ENCODE peak calls at places on chromosomes 11 and 22, in nine cellular contexts. One of them, this sample, is unnamed.
A peak's percentile ranks its signal among the peaks of the same experiment; 100 is the strongest.

GRCh38 chr11:119262668-119263351 is 54.1 kb downstream of the MCAM start:
- DNase-seq in lung: no peak
- DNase-seq in sciatic nerve: no peak
- DNase-seq in mesothelial cell of epicardium: no peak
- DNase-seq in stimulated activated CD4-positive, alpha-beta T cell treated with anti-CD3 and anti-CD28 coated beads, Interleukin-4, amount 100 ng/mL, for 1 hour: no peak
- DNase-seq in NCI-H82: no peak
- DNase-seq in choroid plexus epithelial cell: peak; percentile 57
- DNase-seq in NCI-H146: no peak
- DNase-seq in T-helper 2 cell: no peak
- DNase-seq in this sample: no peak

GRCh38 chr11:70580036-70580805 is 181.9 kb downstream of the CTTN start:
- DNase-seq in NCI-H82: no peak
- DNase-seq in sciatic nerve: peak; percentile 36
- DNase-seq in lung: no peak
- DNase-seq in stimulated activated CD4-positive, alpha-beta T cell treated with anti-CD3 and anti-CD28 coated beads, Interleukin-4, amount 100 ng/mL, for 1 hour: no peak
- DNase-seq in choroid plexus epithelial cell: no peak
- DNase-seq in T-helper 2 cell: no peak
- DNase-seq in NCI-H146: no peak
- DNase-seq in mesothelial cell of epicardium: no peak
- DNase-seq in this sample: peak; percentile 44

GRCh38 chr11:120057595-120058581 is 80.0 kb downstream of the TRIM29 start:
- DNase-seq in NCI-H82: peak; percentile 85
- DNase-seq in lung: no peak
- DNase-seq in NCI-H146: no peak
- DNase-seq in mesothelial cell of epicardium: no peak
- DNase-seq in T-helper 2 cell: no peak
- DNase-seq in stimulated activated CD4-positive, alpha-beta T cell treated with anti-CD3 and anti-CD28 coated beads, Interleukin-4, amount 100 ng/mL, for 1 hour: no peak
- DNase-seq in sciatic nerve: no peak
- DNase-seq in choroid plexus epithelial cell: no peak
- DNase-seq in this sample: no peak

GRCh38 chr11:45165806-45166603 is 19.6 kb downstream of the PRDM11 start:
- DNase-seq in NCI-H146: no peak
- DNase-seq in stimulated activated CD4-positive, alpha-beta T cell treated with anti-CD3 and anti-CD28 coated beads, Interleukin-4, amount 100 ng/mL, for 1 hour: no peak
- DNase-seq in T-helper 2 cell: no peak
- DNase-seq in sciatic nerve: no peak
- DNase-seq in lung: no peak
- DNase-seq in mesothelial cell of epicardium: no peak
- DNase-seq in NCI-H82: no peak
- DNase-seq in choroid plexus epithelial cell: no peak
- DNase-seq in this sample: peak; percentile 27

GRCh38 chr11:115497303-115497702 is 6.9 kb downstream of the CADM1 start:
- DNase-seq in NCI-H146: no peak
- DNase-seq in sciatic nerve: no peak
- DNase-seq in NCI-H82: no peak
- DNase-seq in stimulated activated CD4-positive, alpha-beta T cell treated with anti-CD3 and anti-CD28 coated beads, Interleukin-4, amount 100 ng/mL, for 1 hour: no peak
- DNase-seq in choroid plexus epithelial cell: no peak
- DNase-seq in mesothelial cell of epicardium: no peak
- DNase-seq in T-helper 2 cell: no peak
- DNase-seq in lung: no peak
- DNase-seq in this sample: no peak

GRCh38 chr11:24437123-24437522 is 59.7 kb upstream of the LUZP2 start:
- DNase-seq in stimulated activated CD4-positive, alpha-beta T cell treated with anti-CD3 and anti-CD28 coated beads, Interleukin-4, amount 100 ng/mL, for 1 hour: no peak
- DNase-seq in mesothelial cell of epicardium: no peak
- DNase-seq in T-helper 2 cell: no peak
- DNase-seq in NCI-H146: no peak
- DNase-seq in choroid plexus epithelial cell: no peak
- DNase-seq in lung: no peak
- DNase-seq in NCI-H82: no peak
- DNase-seq in sciatic nerve: no peak
- DNase-seq in this sample: no peak

GRCh38 chr11:2914475-2915195 is 14.6 kb downstream of the PHLDA2 start:
- DNase-seq in T-helper 2 cell: no peak
- DNase-seq in sciatic nerve: no peak
- DNase-seq in stimulated activated CD4-positive, alpha-beta T cell treated with anti-CD3 and anti-CD28 coated beads, Interleukin-4, amount 100 ng/mL, for 1 hour: no peak
- DNase-seq in mesothelial cell of epicardium: no peak
- DNase-seq in NCI-H146: no peak
- DNase-seq in NCI-H82: no peak
- DNase-seq in lung: peak; percentile 68
- DNase-seq in choroid plexus epithelial cell: no peak
- DNase-seq in this sample: no peak

GRCh38 chr22:29700949-29701927 is 18.6 kb upstream of the CABP7 start:
- DNase-seq in lung: peak; percentile 32
- DNase-seq in mesothelial cell of epicardium: no peak
- DNase-seq in choroid plexus epithelial cell: peak; percentile 38
- DNase-seq in T-helper 2 cell: no peak
- DNase-seq in NCI-H146: peak; percentile 89
- DNase-seq in stimulated activated CD4-positive, alpha-beta T cell treated with anti-CD3 and anti-CD28 coated beads, Interleukin-4, amount 100 ng/mL, for 1 hour: no peak
- DNase-seq in sciatic nerve: no peak
- DNase-seq in NCI-H82: peak; percentile 62
- DNase-seq in this sample: no peak

GRCh38 chr11:126927628-126928027 is 72.9 kb downstream of the KIRREL3 start:
- DNase-seq in NCI-H146: no peak
- DNase-seq in mesothelial cell of epicardium: no peak
- DNase-seq in lung: peak; percentile 68
- DNase-seq in choroid plexus epithelial cell: no peak
- DNase-seq in NCI-H82: no peak
- DNase-seq in sciatic nerve: no peak
- DNase-seq in stimulated activated CD4-positive, alpha-beta T cell treated with anti-CD3 and anti-CD28 coated beads, Interleukin-4, amount 100 ng/mL, for 1 hour: no peak
- DNase-seq in T-helper 2 cell: no peak
- DNase-seq in this sample: no peak

GRCh38 chr22:23888615-23889401 is 5.4 kb upstream of the MIF start:
- DNase-seq in lung: no peak
- DNase-seq in mesothelial cell of epicardium: no peak
- DNase-seq in NCI-H82: peak; percentile 18
- DNase-seq in NCI-H146: no peak
- DNase-seq in sciatic nerve: no peak
- DNase-seq in stimulated activated CD4-positive, alpha-beta T cell treated with anti-CD3 and anti-CD28 coated beads, Interleukin-4, amount 100 ng/mL, for 1 hour: no peak
- DNase-seq in choroid plexus epithelial cell: peak; percentile 49
- DNase-seq in T-helper 2 cell: no peak
- DNase-seq in this sample: no peak

GRCh38 chr11:21545701-21546100 is 647.2 kb upstream of the ANO5 start:
- DNase-seq in mesothelial cell of epicardium: no peak
- DNase-seq in choroid plexus epithelial cell: no peak
- DNase-seq in lung: no peak
- DNase-seq in NCI-H82: no peak
- DNase-seq in NCI-H146: no peak
- DNase-seq in T-helper 2 cell: no peak
- DNase-seq in stimulated activated CD4-positive, alpha-beta T cell treated with anti-CD3 and anti-CD28 coated beads, Interleukin-4, amount 100 ng/mL, for 1 hour: no peak
- DNase-seq in sciatic nerve: no peak
- DNase-seq in this sample: no peak

GRCh38 chr22:34379825-34380224 is 459.5 kb upstream of the LARGE1 start:
- DNase-seq in stimulated activated CD4-positive, alpha-beta T cell treated with anti-CD3 and anti-CD28 coated beads, Interleukin-4, amount 100 ng/mL, for 1 hour: no peak
- DNase-seq in T-helper 2 cell: no peak
- DNase-seq in NCI-H82: no peak
- DNase-seq in lung: no peak
- DNase-seq in sciatic nerve: no peak
- DNase-seq in choroid plexus epithelial cell: no peak
- DNase-seq in mesothelial cell of epicardium: no peak
- DNase-seq in NCI-H146: no peak
- DNase-seq in this sample: no peak

GRCh38 chr11:100932474-100933100 is 197.0 kb downstream of the PGR start:
- DNase-seq in NCI-H82: peak; percentile 37
- DNase-seq in sciatic nerve: no peak
- DNase-seq in stimulated activated CD4-positive, alpha-beta T cell treated with anti-CD3 and anti-CD28 coated beads, Interleukin-4, amount 100 ng/mL, for 1 hour: no peak
- DNase-seq in choroid plexus epithelial cell: peak; percentile 73
- DNase-seq in mesothelial cell of epicardium: no peak
- DNase-seq in lung: no peak
- DNase-seq in T-helper 2 cell: no peak
- DNase-seq in NCI-H146: no peak
- DNase-seq in this sample: no peak

GRCh38 chr11:67646535-67647336 is 3.8 kb downstream of the ACY3 start:
- DNase-seq in T-helper 2 cell: no peak
- DNase-seq in stimulated activated CD4-positive, alpha-beta T cell treated with anti-CD3 and anti-CD28 coated beads, Interleukin-4, amount 100 ng/mL, for 1 hour: no peak
- DNase-seq in mesothelial cell of epicardium: no peak
- DNase-seq in sciatic nerve: no peak
- DNase-seq in choroid plexus epithelial cell: no peak
- DNase-seq in NCI-H82: no peak
- DNase-seq in NCI-H146: no peak
- DNase-seq in lung: no peak
- DNase-seq in this sample: no peak

GRCh38 chr11:1629326-1630185 is at the start of gene KRTAP5-5:
- DNase-seq in stimulated activated CD4-positive, alpha-beta T cell treated with anti-CD3 and anti-CD28 coated beads, Interleukin-4, amount 100 ng/mL, for 1 hour: no peak
- DNase-seq in choroid plexus epithelial cell: no peak
- DNase-seq in NCI-H82: no peak
- DNase-seq in T-helper 2 cell: no peak
- DNase-seq in NCI-H146: no peak
- DNase-seq in sciatic nerve: no peak
- DNase-seq in lung: no peak
- DNase-seq in mesothelial cell of epicardium: no peak
- DNase-seq in this sample: no peak

GRCh38 chr11:969651-970205 is 44.1 kb downstream of the AP2A2 start:
- DNase-seq in lung: no peak
- DNase-seq in choroid plexus epithelial cell: no peak
- DNase-seq in mesothelial cell of epicardium: no peak
- DNase-seq in stimulated activated CD4-positive, alpha-beta T cell treated with anti-CD3 and anti-CD28 coated beads, Interleukin-4, amount 100 ng/mL, for 1 hour: no peak
- DNase-seq in NCI-H82: no peak
- DNase-seq in NCI-H146: no peak
- DNase-seq in sciatic nerve: no peak
- DNase-seq in T-helper 2 cell: no peak
- DNase-seq in this sample: no peak

GRCh38 chr11:117239295-117239694 is 6.8 kb downstream of the RNF214 start:
- DNase-seq in T-helper 2 cell: no peak
- DNase-seq in choroid plexus epithelial cell: peak; percentile 96
- DNase-seq in lung: no peak
- DNase-seq in stimulated activated CD4-positive, alpha-beta T cell treated with anti-CD3 and anti-CD28 coated beads, Interleukin-4, amount 100 ng/mL, for 1 hour: no peak
- DNase-seq in sciatic nerve: no peak
- DNase-seq in mesothelial cell of epicardium: no peak
- DNase-seq in NCI-H146: no peak
- DNase-seq in NCI-H82: no peak
- DNase-seq in this sample: no peak

GRCh38 chr11:36019722-36020121 is 75.9 kb downstream of the LDLRAD3 start:
- DNase-seq in mesothelial cell of epicardium: no peak
- DNase-seq in T-helper 2 cell: no peak
- DNase-seq in choroid plexus epithelial cell: no peak
- DNase-seq in sciatic nerve: no peak
- DNase-seq in stimulated activated CD4-positive, alpha-beta T cell treated with anti-CD3 and anti-CD28 coated beads, Interleukin-4, amount 100 ng/mL, for 1 hour: no peak
- DNase-seq in lung: no peak
- DNase-seq in NCI-H82: no peak
- DNase-seq in NCI-H146: no peak
- DNase-seq in this sample: no peak

GRCh38 chr11:130849215-130849568 is 67.1 kb downstream of the SNX19 start:
- DNase-seq in NCI-H146: no peak
- DNase-seq in NCI-H82: no peak
- DNase-seq in sciatic nerve: no peak
- DNase-seq in T-helper 2 cell: no peak
- DNase-seq in lung: no peak
- DNase-seq in mesothelial cell of epicardium: no peak
- DNase-seq in stimulated activated CD4-positive, alpha-beta T cell treated with anti-CD3 and anti-CD28 coated beads, Interleukin-4, amount 100 ng/mL, for 1 hour: no peak
- DNase-seq in choroid plexus epithelial cell: peak; percentile 25
- DNase-seq in this sample: no peak

GRCh38 chr11:10489444-10489785 is 34.4 kb downstream of the AMPD3 start:
- DNase-seq in NCI-H82: no peak
- DNase-seq in T-helper 2 cell: no peak
- DNase-seq in lung: no peak
- DNase-seq in NCI-H146: no peak
- DNase-seq in sciatic nerve: no peak
- DNase-seq in stimulated activated CD4-positive, alpha-beta T cell treated with anti-CD3 and anti-CD28 coated beads, Interleukin-4, amount 100 ng/mL, for 1 hour: no peak
- DNase-seq in mesothelial cell of epicardium: no peak
- DNase-seq in choroid plexus epithelial cell: no peak
- DNase-seq in this sample: no peak

GRCh38 chr11:75802022-75802912 is 12.7 kb upstream of the UVRAG start:
- DNase-seq in NCI-H146: no peak
- DNase-seq in stimulated activated CD4-positive, alpha-beta T cell treated with anti-CD3 and anti-CD28 coated beads, Interleukin-4, amount 100 ng/mL, for 1 hour: no peak
- DNase-seq in mesothelial cell of epicardium: no peak
- DNase-seq in choroid plexus epithelial cell: no peak
- DNase-seq in sciatic nerve: no peak
- DNase-seq in NCI-H82: no peak
- DNase-seq in lung: no peak
- DNase-seq in T-helper 2 cell: no peak
- DNase-seq in this sample: no peak

GRCh38 chr11:123100378-123101085 is 38.6 kb upstream of the HSPA8 start:
- DNase-seq in stimulated activated CD4-positive, alpha-beta T cell treated with anti-CD3 and anti-CD28 coated beads, Interleukin-4, amount 100 ng/mL, for 1 hour: no peak
- DNase-seq in choroid plexus epithelial cell: peak; percentile 26
- DNase-seq in T-helper 2 cell: no peak
- DNase-seq in mesothelial cell of epicardium: no peak
- DNase-seq in NCI-H146: no peak
- DNase-seq in lung: no peak
- DNase-seq in NCI-H82: no peak
- DNase-seq in sciatic nerve: peak; percentile 65
- DNase-seq in this sample: peak; percentile 80

GRCh38 chr11:33377852-33378385 is 120.7 kb downstream of the HIPK3 start:
- DNase-seq in lung: no peak
- DNase-seq in T-helper 2 cell: no peak
- DNase-seq in choroid plexus epithelial cell: no peak
- DNase-seq in sciatic nerve: no peak
- DNase-seq in mesothelial cell of epicardium: no peak
- DNase-seq in stimulated activated CD4-positive, alpha-beta T cell treated with anti-CD3 and anti-CD28 coated beads, Interleukin-4, amount 100 ng/mL, for 1 hour: no peak
- DNase-seq in NCI-H146: no peak
- DNase-seq in NCI-H82: no peak
- DNase-seq in this sample: no peak

GRCh38 chr22:29750029-29750428 is 16.8 kb downstream of the ZMAT5 start:
- DNase-seq in sciatic nerve: no peak
- DNase-seq in stimulated activated CD4-positive, alpha-beta T cell treated with anti-CD3 and anti-CD28 coated beads, Interleukin-4, amount 100 ng/mL, for 1 hour: no peak
- DNase-seq in T-helper 2 cell: no peak
- DNase-seq in lung: no peak
- DNase-seq in NCI-H82: no peak
- DNase-seq in choroid plexus epithelial cell: no peak
- DNase-seq in NCI-H146: no peak
- DNase-seq in mesothelial cell of epicardium: no peak
- DNase-seq in this sample: no peak

GRCh38 chr22:50325444-50326224 is 1.2 kb downstream of the DENND6B start:
- DNase-seq in sciatic nerve: no peak
- DNase-seq in mesothelial cell of epicardium: no peak
- DNase-seq in choroid plexus epithelial cell: no peak
- DNase-seq in lung: no peak
- DNase-seq in T-helper 2 cell: no peak
- DNase-seq in NCI-H146: no peak
- DNase-seq in NCI-H82: no peak
- DNase-seq in stimulated activated CD4-positive, alpha-beta T cell treated with anti-CD3 and anti-CD28 coated beads, Interleukin-4, amount 100 ng/mL, for 1 hour: no peak
- DNase-seq in this sample: no peak

GRCh38 chr22:31623634-31624312 is 38.2 kb downstream of the PISD start:
- DNase-seq in lung: no peak
- DNase-seq in NCI-H82: no peak
- DNase-seq in sciatic nerve: no peak
- DNase-seq in NCI-H146: no peak
- DNase-seq in stimulated activated CD4-positive, alpha-beta T cell treated with anti-CD3 and anti-CD28 coated beads, Interleukin-4, amount 100 ng/mL, for 1 hour: no peak
- DNase-seq in mesothelial cell of epicardium: no peak
- DNase-seq in T-helper 2 cell: no peak
- DNase-seq in choroid plexus epithelial cell: no peak
- DNase-seq in this sample: no peak

GRCh38 chr11:93652161-93652597 is 9.3 kb upstream of the CEP295 start:
- DNase-seq in sciatic nerve: no peak
- DNase-seq in NCI-H82: peak; percentile 31
- DNase-seq in mesothelial cell of epicardium: no peak
- DNase-seq in NCI-H146: peak; percentile 31
- DNase-seq in T-helper 2 cell: no peak
- DNase-seq in lung: peak; percentile 36
- DNase-seq in stimulated activated CD4-positive, alpha-beta T cell treated with anti-CD3 and anti-CD28 coated beads, Interleukin-4, amount 100 ng/mL, for 1 hour: no peak
- DNase-seq in choroid plexus epithelial cell: peak; percentile 65
- DNase-seq in this sample: no peak

GRCh38 chr11:7544021-7544420 is 30.2 kb downstream of the PPFIBP2 start:
- DNase-seq in stimulated activated CD4-positive, alpha-beta T cell treated with anti-CD3 and anti-CD28 coated beads, Interleukin-4, amount 100 ng/mL, for 1 hour: no peak
- DNase-seq in lung: no peak
- DNase-seq in mesothelial cell of epicardium: no peak
- DNase-seq in sciatic nerve: no peak
- DNase-seq in NCI-H82: no peak
- DNase-seq in NCI-H146: no peak
- DNase-seq in choroid plexus epithelial cell: no peak
- DNase-seq in T-helper 2 cell: no peak
- DNase-seq in this sample: no peak

GRCh38 chr11:85132839-85133238 is 494.3 kb downstream of the DLG2 start:
- DNase-seq in T-helper 2 cell: no peak
- DNase-seq in choroid plexus epithelial cell: peak; percentile 25
- DNase-seq in stimulated activated CD4-positive, alpha-beta T cell treated with anti-CD3 and anti-CD28 coated beads, Interleukin-4, amount 100 ng/mL, for 1 hour: no peak
- DNase-seq in NCI-H146: no peak
- DNase-seq in lung: no peak
- DNase-seq in sciatic nerve: no peak
- DNase-seq in mesothelial cell of epicardium: no peak
- DNase-seq in NCI-H82: peak; percentile 56
- DNase-seq in this sample: no peak

GRCh38 chr11:123218451-123218850 is 23.4 kb upstream of the CLMP start:
- DNase-seq in stimulated activated CD4-positive, alpha-beta T cell treated with anti-CD3 and anti-CD28 coated beads, Interleukin-4, amount 100 ng/mL, for 1 hour: no peak
- DNase-seq in NCI-H82: no peak
- DNase-seq in choroid plexus epithelial cell: no peak
- DNase-seq in sciatic nerve: no peak
- DNase-seq in mesothelial cell of epicardium: no peak
- DNase-seq in NCI-H146: no peak
- DNase-seq in lung: no peak
- DNase-seq in T-helper 2 cell: no peak
- DNase-seq in this sample: no peak

GRCh38 chr11:125886997-125887372 is 483 bp upstream of the HYLS1 start:
- DNase-seq in lung: peak; percentile 42
- DNase-seq in sciatic nerve: peak; percentile 70
- DNase-seq in stimulated activated CD4-positive, alpha-beta T cell treated with anti-CD3 and anti-CD28 coated beads, Interleukin-4, amount 100 ng/mL, for 1 hour: peak; percentile 36
- DNase-seq in T-helper 2 cell: peak; percentile 18
- DNase-seq in choroid plexus epithelial cell: peak; percentile 32
- DNase-seq in NCI-H146: peak; percentile 41
- DNase-seq in NCI-H82: no peak
- DNase-seq in mesothelial cell of epicardium: no peak
- DNase-seq in this sample: peak; percentile 74